ENCODE peak calls at places on chromosome 1, in eight cellular contexts. S is GM12865, X is pancreas, B is body of pancreas, O is lower leg skin, L is astrocyte of the spinal cord, V is lower lobe of right lung, Y is neural crest cell. Q is an unnamed sample.

GRCh38 chr1:210373878-210374599 is 45.3 kb downstream of the HHAT start:
- DNase-seq in L (peak; percentile 98), S (peak; percentile 93), V (peak; percentile 54), X (no peak), Y (peak; percentile 33), B (peak; percentile 59), O (no peak), Q (peak; percentile 64)

GRCh38 chr1:65812065-65812464 is 19.4 kb downstream of the PDE4B start:
- DNase-seq in X (no peak), B (no peak), L (peak; percentile 90), V (no peak), S (peak; percentile 95), O (no peak), Y (no peak), Q (peak; percentile 73)

GRCh38 chr1:101178341-101178687 is 58.5 kb upstream of the S1PR1 start:
- DNase-seq in O (no peak), S (no peak), Y (no peak), X (no peak), L (no peak), B (no peak), V (no peak), Q (no peak)

GRCh38 chr1:228366851-228367741 is 39.5 kb downstream of the TRIM11 start:
- DNase-seq in X (no peak), S (no peak), O (peak; percentile 80), B (no peak), Y (no peak), V (peak; percentile 41), L (no peak), Q (no peak)

GRCh38 chr1:59025898-59026426 is 242.1 kb upstream of the JUN start:
- DNase-seq in V (no peak), O (no peak), B (no peak), Y (no peak), L (peak; percentile 90), X (no peak), S (peak; percentile 92), Q (peak; percentile 53)

GRCh38 chr1:173191011-173191410 is 16.1 kb downstream of the TNFSF4 start:
- DNase-seq in L (no peak), Y (no peak), X (no peak), S (no peak), O (no peak), V (no peak), B (no peak), Q (no peak)

GRCh38 chr1:185541861-185542260 is 192.3 kb upstream of the HMCN1 start:
- DNase-seq in L (peak; percentile 52), Y (no peak), B (no peak), V (no peak), X (no peak), O (no peak), S (no peak), Q (no peak)

GRCh38 chr1:3430406-3430805 is 24.1 kb upstream of the ARHGEF16 start:
- DNase-seq in S (no peak), O (no peak), Y (no peak), L (no peak), B (no peak), X (no peak), V (no peak), Q (no peak)

GRCh38 chr1:202805886-202806511 is 2.2 kb downstream of the KDM5B start:
- DNase-seq in Y (no peak), S (no peak), B (no peak), L (peak; percentile 37), X (no peak), O (no peak), V (no peak), Q (no peak)

GRCh38 chr1:13813398-13814012 is 113.5 kb downstream of the PRDM2 start:
- DNase-seq in Y (peak; percentile 55), B (peak; percentile 12), L (no peak), S (peak; percentile 75), X (no peak), O (no peak), V (peak; percentile 68), Q (peak; percentile 79)

GRCh38 chr1:105137543-105138444 is 1388.1 kb downstream of the AMY1C start:
- DNase-seq in B (peak; percentile 11), L (no peak), X (peak; percentile 46), S (peak; percentile 30), Y (peak; percentile 32), O (no peak), V (no peak), Q (peak; percentile 18)

GRCh38 chr1:192592981-192593683 is 17.6 kb downstream of the RGS1 start:
- DNase-seq in B (no peak), L (no peak), S (no peak), Y (no peak), V (no peak), O (no peak), X (no peak), Q (no peak)

GRCh38 chr1:186848509-186849130 is 19.9 kb downstream of the PLA2G4A start:
- DNase-seq in Y (no peak), L (no peak), S (no peak), V (no peak), X (no peak), O (no peak), B (no peak), Q (no peak)

GRCh38 chr1:16971330-16972209 is 8.8 kb downstream of the MFAP2 start:
- DNase-seq in B (no peak), X (no peak), O (no peak), V (no peak), L (peak; percentile 64), S (no peak), Y (no peak), Q (no peak)
- TF ChIP-seq CTCF in B (no peak), X (no peak), O (no peak), V (no peak), L (no peak), S (no peak), Y (no peak), Q (no peak)

GRCh38 chr1:34930702-34931071 is 1.2 kb upstream of the DLGAP3 start:
- DNase-seq in X (no peak), Y (no peak), B (no peak), L (no peak), V (no peak), O (no peak), S (no peak), Q (no peak)
- TF ChIP-seq CTCF in X (no peak), Y (no peak), B (no peak), L (no peak), V (no peak), O (no peak), S (no peak), Q (no peak)

GRCh38 chr1:36224537-36225297 is 474 bp downstream of the THRAP3 start:
- DNase-seq in O (peak; percentile 95), X (no peak), Y (peak; percentile 67), S (no peak), B (peak; percentile 70), V (peak; percentile 88), L (peak; percentile 86), Q (peak; percentile 86)
- TF ChIP-seq CTCF in O (no peak), X (no peak), Y (peak; percentile 65), S (peak; percentile 24), B (peak; percentile 30), V (peak; percentile 35), L (peak; percentile 37), Q (no peak)

DNA sequence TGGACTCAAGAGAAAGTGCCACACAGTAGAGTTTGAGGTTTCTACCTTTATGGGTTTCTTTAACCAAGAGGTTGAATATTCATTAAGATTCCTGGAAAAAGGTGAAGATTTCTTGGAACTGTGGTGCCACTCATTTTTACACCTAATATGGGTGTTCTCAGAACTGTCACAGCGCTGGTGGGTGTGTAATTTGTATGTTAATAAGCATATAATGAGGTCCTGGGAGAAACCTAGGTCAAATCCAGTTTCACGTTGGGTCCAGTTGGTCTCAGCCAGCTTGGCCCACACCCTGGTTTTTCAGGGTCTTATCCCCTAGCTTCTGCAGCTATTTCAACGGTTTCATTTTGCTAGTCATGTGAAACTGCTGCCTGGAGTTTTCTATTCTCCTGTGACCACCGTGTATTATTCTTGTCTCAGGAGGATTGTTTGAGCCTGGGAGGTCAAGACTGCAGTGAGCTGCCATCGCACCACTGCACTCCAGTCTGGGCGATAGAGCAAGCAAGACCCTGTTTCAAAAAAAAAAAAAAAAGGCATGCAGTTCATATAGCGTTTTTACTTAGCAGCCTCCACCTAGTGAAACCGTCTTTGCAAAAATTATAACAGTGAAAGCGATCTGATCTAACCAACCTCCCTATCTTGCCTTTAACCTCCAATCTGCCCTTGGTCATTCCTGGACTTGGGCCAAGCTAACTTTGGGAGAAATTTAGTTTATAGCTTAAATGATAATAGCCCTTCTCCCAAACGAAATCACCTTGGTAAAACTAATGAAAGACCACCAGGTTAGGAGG is 43.9 kb upstream of the EYA3 start:
- DNase-seq in S (peak; percentile 78), B (no peak), V (no peak), Y (no peak), L (no peak), X (no peak), O (no peak), Q (no peak)
- TF ChIP-seq CTCF in S (no peak), B (no peak), V (no peak), Y (no peak), L (no peak), X (no peak), O (no peak), Q (no peak)

GRCh38 chr1:21384620-21385019 is 55.3 kb upstream of the NBPF3 start:
- DNase-seq in S (peak; percentile 81), L (no peak), Y (no peak), V (peak; percentile 81), O (no peak), X (no peak), B (no peak), Q (no peak)
- TF ChIP-seq CTCF in S (no peak), L (no peak), Y (no peak), V (no peak), O (no peak), X (no peak), B (no peak), Q (no peak)

DNA sequence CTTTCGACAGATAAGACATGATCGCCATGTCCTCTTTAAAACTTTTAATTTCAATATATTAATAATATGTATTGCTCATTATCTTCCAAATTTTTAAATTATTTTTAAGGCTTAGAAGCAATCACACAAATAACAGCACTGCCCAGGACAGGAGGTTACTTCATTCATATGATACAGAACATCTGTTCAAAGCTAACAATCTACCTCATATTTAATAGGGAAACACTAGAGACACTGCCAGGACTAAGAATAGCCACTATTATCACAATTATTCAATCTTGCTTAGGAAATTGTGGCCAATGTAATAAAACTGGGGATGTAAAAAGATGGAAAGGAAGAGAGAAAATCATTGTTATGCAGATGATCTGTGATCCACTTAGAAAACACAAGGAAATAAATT is 10.0 kb downstream of the CLCA1 start:
- DNase-seq in Y (no peak), L (no peak), V (no peak), O (no peak), B (no peak), S (no peak), X (no peak), Q (no peak)
- TF ChIP-seq CTCF in Y (no peak), L (no peak), V (no peak), O (no peak), B (no peak), S (no peak), X (no peak), Q (no peak)

DNA sequence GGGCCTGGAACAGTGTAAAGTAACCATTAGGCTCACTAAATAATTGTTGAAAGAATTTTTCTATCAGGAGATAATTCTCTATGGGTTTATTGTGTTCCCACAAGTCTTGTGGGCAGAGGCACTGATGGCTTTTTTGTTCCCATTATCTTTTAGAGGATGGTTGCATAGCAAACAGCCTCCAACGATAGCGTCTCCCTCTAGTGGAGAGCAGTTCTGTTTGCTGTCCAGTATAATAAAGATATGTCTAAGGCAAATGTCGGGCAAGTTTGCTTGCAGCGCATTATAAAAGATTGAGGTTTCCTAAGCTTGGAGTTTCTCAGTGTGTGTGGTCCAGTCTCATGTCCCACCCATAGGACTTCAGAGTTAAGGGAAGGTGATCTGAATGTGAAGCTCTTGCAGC is 1.3 kb upstream of the SLC6A17 start:
- DNase-seq in V (no peak), X (no peak), S (peak; percentile 2), B (no peak), L (no peak), Y (no peak), O (no peak), Q (no peak)
- TF ChIP-seq CTCF in V (no peak), X (no peak), S (peak; percentile 8), B (no peak), L (peak; percentile 49), Y (peak; percentile 59), O (no peak), Q (no peak)

Q was measured in GM10248.